ENCODE peak calls at places on chromosomes 12 and 14, in four cellular contexts. One of them, this sample, is unnamed. For H3K4me1, the result is how much of the 10 kb centered on the place peaks cover.

GRCh38 chr14:52824479-52824878 is 33.1 kb upstream of the GNPNAT1 start:
- DNase-seq in neural progenitor cell: no peak
- DNase-seq in IMR-90: peak
- DNase-seq in breast epithelium: no peak
- DNase-seq in this sample: no peak

GRCh38 chr14:60090864-60091519 is 731 bp upstream of the PCNX4 start:
- DNase-seq in neural progenitor cell: peak
- DNase-seq in IMR-90: peak
- DNase-seq in breast epithelium: peak
- DNase-seq in this sample: no peak

GRCh38 chr14:105165761-105166485 is 2.7 kb downstream of the JAG2 start:
- DNase-seq in neural progenitor cell: no peak
- DNase-seq in IMR-90: no peak
- DNase-seq in breast epithelium: peak
- DNase-seq in this sample: no peak

GRCh38 chr14:38336298-38336697 is 80.4 kb upstream of the CLEC14A start:
- DNase-seq in neural progenitor cell: no peak
- DNase-seq in IMR-90: no peak
- DNase-seq in breast epithelium: no peak
- DNase-seq in this sample: no peak

GRCh38 chr12:125092872-125093680 is 27.8 kb downstream of the AACS start:
- DNase-seq in neural progenitor cell: peak
- DNase-seq in IMR-90: peak
- DNase-seq in breast epithelium: no peak
- DNase-seq in this sample: no peak

GRCh38 chr14:64725360-64725815 is 21.2 kb downstream of the PLEKHG3 start:
- DNase-seq in neural progenitor cell: peak
- DNase-seq in IMR-90: no peak
- DNase-seq in breast epithelium: no peak
- DNase-seq in this sample: no peak

GRCh38 chr12:87233636-87234035 is 795.6 kb downstream of the C12orf50 start:
- DNase-seq in neural progenitor cell: no peak
- DNase-seq in IMR-90: peak
- DNase-seq in breast epithelium: no peak
- DNase-seq in this sample: no peak

GRCh38 chr12:108289342-108290131 is 49.6 kb downstream of the CMKLR1 start:
- DNase-seq in neural progenitor cell: no peak
- DNase-seq in IMR-90: no peak
- DNase-seq in breast epithelium: peak
- DNase-seq in this sample: no peak

GRCh38 chr12:92696240-92696639 is 6.5 kb upstream of the PLEKHG7 start:
- DNase-seq in neural progenitor cell: no peak
- DNase-seq in IMR-90: peak
- DNase-seq in breast epithelium: no peak
- DNase-seq in this sample: no peak

GRCh38 chr12:123058471-123058870 is 78.0 kb downstream of the ARL6IP4 start:
- DNase-seq in neural progenitor cell: no peak
- DNase-seq in IMR-90: no peak
- DNase-seq in breast epithelium: no peak
- DNase-seq in this sample: no peak

GRCh38 chr12:127546721-127547505 is 720.1 kb upstream of the TMEM132C start:
- DNase-seq in neural progenitor cell: no peak
- DNase-seq in IMR-90: no peak
- DNase-seq in breast epithelium: no peak
- DNase-seq in this sample: no peak

GRCh38 chr12:127422935-127423585 is 843.9 kb upstream of the TMEM132C start:
- DNase-seq in neural progenitor cell: no peak
- DNase-seq in IMR-90: no peak
- DNase-seq in breast epithelium: no peak
- DNase-seq in this sample: no peak

GRCh38 chr12:109278912-109279311 is 30.2 kb downstream of the FOXN4 start:
- DNase-seq in neural progenitor cell: no peak
- DNase-seq in IMR-90: no peak
- DNase-seq in breast epithelium: no peak
- DNase-seq in this sample: no peak

GRCh38 chr12:93127582-93128331 is 198.7 kb upstream of the EEA1 start:
- DNase-seq in neural progenitor cell: peak
- DNase-seq in IMR-90: peak
- DNase-seq in breast epithelium: peak
- DNase-seq in this sample: no peak

GRCh38 chr12:48924617-48925217 is 575 bp downstream of the FKBP11 start:
- DNase-seq in neural progenitor cell: peak
- DNase-seq in IMR-90: peak
- DNase-seq in breast epithelium: peak
- DNase-seq in this sample: peak

GRCh38 chr12:65829716-65830115 is 5.4 kb downstream of the HMGA2 start:
- DNase-seq in neural progenitor cell: no peak
- DNase-seq in IMR-90: no peak
- DNase-seq in breast epithelium: no peak
- DNase-seq in this sample: no peak

GRCh38 chr14:49861923-49862673 is 9.5 kb upstream of the NEMF start:
- DNase-seq in neural progenitor cell: peak
- DNase-seq in IMR-90: peak
- DNase-seq in breast epithelium: peak
- DNase-seq in this sample: peak

GRCh38 chr12:103905730-103906349 is 24.4 kb upstream of the HSP90B1 start:
- DNase-seq in neural progenitor cell: no peak
- DNase-seq in IMR-90: no peak
- DNase-seq in breast epithelium: no peak
- DNase-seq in this sample: no peak

GRCh38 chr12:51896236-51896635 is 8.3 kb downstream of the ANKRD33 start:
- DNase-seq in neural progenitor cell: no peak
- DNase-seq in IMR-90: no peak
- DNase-seq in breast epithelium: no peak
- DNase-seq in this sample: no peak

GRCh38 chr14:104514156-104514848 is 65.3 kb upstream of the C14orf180 start:
- DNase-seq in neural progenitor cell: no peak
- DNase-seq in IMR-90: no peak
- DNase-seq in breast epithelium: no peak
- DNase-seq in this sample: peak

GRCh38 chr12:113932411-113933196 is 33.5 kb downstream of the RBM19 start:
- DNase-seq in neural progenitor cell: peak
- DNase-seq in IMR-90: peak
- DNase-seq in breast epithelium: no peak
- DNase-seq in this sample: no peak

GRCh38 chr12:108532061-108532848 is 17.2 kb downstream of the FICD start:
- DNase-seq in neural progenitor cell: no peak
- DNase-seq in IMR-90: no peak
- DNase-seq in breast epithelium: no peak
- DNase-seq in this sample: no peak

GRCh38 chr14:52272375-52272774 is 4.9 kb downstream of the PTGDR start:
- DNase-seq in neural progenitor cell: peak
- DNase-seq in IMR-90: peak
- DNase-seq in breast epithelium: no peak
- DNase-seq in this sample: no peak

GRCh38 chr12:211639-212382 is 2.1 kb downstream of the SLC6A12 start:
- DNase-seq in neural progenitor cell: no peak
- DNase-seq in IMR-90: no peak
- DNase-seq in breast epithelium: no peak
- DNase-seq in this sample: no peak

GRCh38 chr14:81471062-81471461 is 62.6 kb downstream of the SEL1L start:
- DNase-seq in neural progenitor cell: no peak
- DNase-seq in IMR-90: no peak
- DNase-seq in breast epithelium: no peak
- DNase-seq in this sample: no peak

GRCh38 chr14:50521912-50522341 is 10.4 kb downstream of the MAP4K5 start:
- DNase-seq in neural progenitor cell: no peak
- DNase-seq in IMR-90: peak
- DNase-seq in breast epithelium: no peak
- DNase-seq in this sample: no peak

GRCh38 chr12:16573652-16574077 is 32.3 kb downstream of the LMO3 start:
- DNase-seq in neural progenitor cell: peak
- DNase-seq in IMR-90: peak
- DNase-seq in breast epithelium: no peak
- DNase-seq in this sample: no peak

GRCh38 chr14:96177766-96178377 is 26.8 kb upstream of the BDKRB2 start:
- DNase-seq in neural progenitor cell: no peak
- DNase-seq in IMR-90: no peak
- DNase-seq in breast epithelium: peak
- DNase-seq in this sample: no peak

GRCh38 chr12:8697476-8698131 is at the start of gene RIMKLB:
- DNase-seq in neural progenitor cell: peak
- DNase-seq in IMR-90: peak
- DNase-seq in breast epithelium: peak
- DNase-seq in this sample: peak

GRCh38 chr12:81644503-81644902 is 114.6 kb downstream of the PPFIA2 start:
- DNase-seq in neural progenitor cell: peak
- DNase-seq in IMR-90: peak
- DNase-seq in breast epithelium: no peak
- DNase-seq in this sample: no peak

GRCh38 chr12:22271036-22271435 is 63.5 kb downstream of the ST8SIA1 start:
- DNase-seq in neural progenitor cell: no peak
- DNase-seq in IMR-90: peak
- DNase-seq in breast epithelium: peak
- DNase-seq in this sample: no peak

GRCh38 chr14:91088585-91088984 is 25.3 kb upstream of the DGLUCY start:
- DNase-seq in neural progenitor cell: no peak
- DNase-seq in IMR-90: no peak
- DNase-seq in breast epithelium: no peak
- DNase-seq in this sample: no peak

GRCh38 chr12:18261273-18261672 is at the start of gene PIK3C2G:
- DNase-seq in neural progenitor cell: no peak
- DNase-seq in IMR-90: no peak
- DNase-seq in breast epithelium: no peak
- DNase-seq in this sample: no peak

DNA sequence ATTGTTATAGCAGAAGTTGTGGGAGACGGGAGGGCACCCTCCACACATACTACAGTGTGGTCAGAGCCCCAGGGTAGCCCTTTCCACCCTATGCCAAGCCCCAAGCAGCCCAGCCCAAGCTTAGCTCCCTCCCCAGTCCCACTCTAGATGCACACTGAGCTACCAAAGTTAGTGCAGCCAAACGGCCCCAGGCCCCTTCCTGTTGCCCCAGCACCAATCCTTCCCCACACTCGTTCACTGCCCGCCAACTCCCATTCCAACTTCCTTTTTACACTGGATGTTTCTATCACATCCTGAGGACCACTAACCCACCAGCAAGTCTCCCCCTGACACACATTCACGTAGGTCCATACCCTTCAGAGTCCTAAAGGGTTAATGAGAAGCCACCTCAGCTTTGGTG is 8.1 kb downstream of the NDRG2 start:
- DNase-seq in neural progenitor cell: no peak
- DNase-seq in IMR-90: no peak
- DNase-seq in breast epithelium: no peak
- DNase-seq in this sample: no peak
- H3K4me1 ChIP-seq in neural progenitor cell: under half
- H3K4me1 ChIP-seq in IMR-90: under half
- H3K4me1 ChIP-seq in breast epithelium: under half
- H3K4me1 ChIP-seq in this sample: under half

GRCh38 chr14:68683326-68683725 is 109.5 kb downstream of the ZFP36L1 start:
- DNase-seq in neural progenitor cell: no peak
- DNase-seq in IMR-90: peak
- DNase-seq in breast epithelium: no peak
- DNase-seq in this sample: no peak

GRCh38 chr14:68686724-68687123 is 106.1 kb downstream of the ZFP36L1 start:
- DNase-seq in neural progenitor cell: no peak
- DNase-seq in IMR-90: no peak
- DNase-seq in breast epithelium: no peak
- DNase-seq in this sample: no peak

GRCh38 chr14:68686212-68686478 is 106.7 kb downstream of the ZFP36L1 start:
- DNase-seq in neural progenitor cell: no peak
- DNase-seq in IMR-90: no peak
- DNase-seq in breast epithelium: no peak
- DNase-seq in this sample: no peak

GRCh38 chr14:68685419-68686211 is 107.3 kb downstream of the ZFP36L1 start:
- DNase-seq in neural progenitor cell: no peak
- DNase-seq in IMR-90: peak
- DNase-seq in breast epithelium: no peak
- DNase-seq in this sample: peak

DNA sequence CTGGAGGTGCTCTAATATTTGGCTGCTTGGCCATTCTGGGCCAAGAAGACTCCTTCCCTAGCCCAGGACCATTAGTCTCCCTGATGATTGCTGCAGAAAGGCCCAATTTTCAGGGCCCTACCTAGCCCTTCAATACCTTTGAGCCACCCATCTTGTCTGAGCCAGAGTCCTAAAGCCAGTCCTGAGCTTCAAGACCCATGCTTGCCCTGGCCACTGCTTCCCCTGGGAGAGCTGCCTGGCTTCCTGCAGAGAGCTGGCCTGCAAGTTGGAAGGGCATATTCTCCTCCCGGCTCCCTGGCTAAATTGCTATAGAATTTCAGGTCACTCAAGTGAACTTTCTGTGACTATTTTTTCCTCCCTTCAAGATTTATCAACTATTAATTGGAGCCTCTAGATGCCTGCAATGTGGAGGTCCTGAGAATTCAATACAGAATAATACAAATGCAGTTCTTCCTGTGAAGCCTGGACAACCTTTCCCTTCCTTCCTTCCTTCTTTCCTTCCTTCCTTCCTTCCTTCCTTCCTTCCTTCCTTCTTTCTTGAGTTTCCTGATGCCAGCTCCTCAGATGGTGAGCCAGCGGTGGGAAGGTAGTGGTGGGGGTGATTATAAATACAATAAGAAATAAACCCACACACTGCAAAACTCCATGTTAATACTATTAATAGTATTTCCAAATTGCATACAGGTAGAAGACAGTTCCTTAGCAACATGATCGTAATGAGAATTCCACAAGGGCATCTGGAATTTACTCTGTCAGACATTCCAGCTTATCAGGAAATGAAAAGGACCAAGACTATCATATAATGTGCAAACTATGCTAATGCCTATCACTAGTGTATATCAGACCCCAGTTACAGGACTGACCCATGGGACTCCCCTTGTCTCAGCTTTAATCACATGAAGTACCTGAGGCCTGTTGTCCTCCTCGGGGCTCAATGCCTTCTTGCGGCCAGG is 108.1 kb downstream of the ZFP36L1 start:
- DNase-seq in neural progenitor cell: no peak
- DNase-seq in IMR-90: no peak
- DNase-seq in breast epithelium: no peak
- DNase-seq in this sample: no peak
- H3K4me1 ChIP-seq in neural progenitor cell: under half
- H3K4me1 ChIP-seq in IMR-90: under half
- H3K4me1 ChIP-seq in breast epithelium: under half
- H3K4me1 ChIP-seq in this sample: half or more

DNA sequence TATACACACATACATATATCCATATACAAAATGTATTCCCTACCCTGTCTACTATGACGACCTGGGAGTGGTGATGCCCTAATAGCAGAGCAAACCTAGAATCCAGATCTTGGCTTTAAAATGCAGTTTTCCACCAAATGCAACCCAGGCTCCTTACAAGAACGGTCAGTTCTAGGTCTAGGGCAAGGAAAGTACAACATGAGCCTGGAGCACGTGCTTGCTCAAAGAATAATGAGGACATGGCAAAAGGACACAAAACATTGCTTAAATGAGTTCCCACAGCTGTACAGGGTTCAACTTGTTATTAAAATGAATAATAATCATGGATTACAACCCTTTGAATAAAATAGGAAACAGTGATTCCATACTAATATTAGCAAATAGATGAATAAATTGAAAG is 94.7 kb downstream of the TMCC3 start:
- DNase-seq in neural progenitor cell: no peak
- DNase-seq in IMR-90: no peak
- DNase-seq in breast epithelium: no peak
- DNase-seq in this sample: no peak
- H3K4me1 ChIP-seq in neural progenitor cell: under half
- H3K4me1 ChIP-seq in IMR-90: under half
- H3K4me1 ChIP-seq in breast epithelium: under half
- H3K4me1 ChIP-seq in this sample: under half

GRCh38 chr12:38154096-38155019 is 162.2 kb upstream of the ALG10B start:
- DNase-seq in neural progenitor cell: no peak
- DNase-seq in IMR-90: no peak
- DNase-seq in breast epithelium: peak
- DNase-seq in this sample: no peak
- H3K4me1 ChIP-seq in neural progenitor cell: under half
- H3K4me1 ChIP-seq in IMR-90: under half
- H3K4me1 ChIP-seq in breast epithelium: under half
- H3K4me1 ChIP-seq in this sample: under half

This sample was measured in CD8-positive, alpha-beta T cell.